ENCODE peak calls at places on chromosomes 11 and 22, in six cellular contexts. Q is mammary epithelial cell; T is uterus; N is caudate nucleus; R is CD4-positive, alpha-beta T cell; K is PC-9. S is an unnamed sample.

GRCh38 chr22:32842486-32842885 is 41.0 kb downstream of the TIMP3 start:
- DNase-seq in T (no peak), R (no peak), K (no peak), N (no peak), Q (peak; percentile 34), S (no peak)

GRCh38 chr11:19259487-19260345 is 19.0 kb upstream of the E2F8 start:
- DNase-seq in Q (peak; percentile 36), K (peak; percentile 73), N (peak; percentile 29), T (peak; percentile 18), R (peak; percentile 52), S (peak; percentile 24)

GRCh38 chr22:46974631-46975585 is 212.5 kb downstream of the TBC1D22A start:
- DNase-seq in N (no peak), K (no peak), T (no peak), R (no peak), Q (no peak), S (no peak)

GRCh38 chr22:22855617-22856308 is 31.9 kb upstream of the IGLL5 start:
- DNase-seq in K (no peak), N (no peak), R (no peak), T (no peak), Q (no peak), S (peak; percentile 46)

GRCh38 chr22:25475554-25476022 is 88.9 kb upstream of the GRK3 start:
- DNase-seq in K (no peak), T (no peak), N (no peak), R (no peak), Q (no peak), S (no peak)

GRCh38 chr11:91296628-91297027 is 928.0 kb upstream of the FAT3 start:
- DNase-seq in Q (peak; percentile 16), K (no peak), N (no peak), T (no peak), R (no peak), S (no peak)

GRCh38 chr11:70454197-70454767 is 56.0 kb downstream of the CTTN start:
- DNase-seq in Q (no peak), R (no peak), T (no peak), N (no peak), K (no peak), S (no peak)

GRCh38 chr11:88282789-88283188 is 54.7 kb downstream of the CTSC start:
- DNase-seq in R (no peak), T (no peak), N (no peak), Q (no peak), K (no peak), S (no peak)

GRCh38 chr22:31400023-31400397 is 606 bp downstream of the DRG1 start:
- DNase-seq in T (no peak), N (no peak), K (no peak), Q (no peak), R (no peak), S (no peak)

GRCh38 chr11:67613960-67614715 is 7.4 kb downstream of the NDUFV1 start:
- DNase-seq in R (peak; percentile 72), T (peak; percentile 51), Q (peak; percentile 57), N (no peak), K (peak; percentile 83), S (peak; percentile 75)

GRCh38 chr11:67612751-67613150 is 6.0 kb downstream of the NDUFV1 start:
- DNase-seq in R (no peak), Q (no peak), N (no peak), T (no peak), K (no peak), S (no peak)

GRCh38 chr11:67614730-67615454 is 8.2 kb downstream of the NDUFV1 start:
- DNase-seq in T (peak; percentile 24), Q (no peak), R (no peak), N (no peak), K (no peak), S (no peak)

GRCh38 chr11:67611704-67612587 is 5.2 kb downstream of the NDUFV1 start:
- DNase-seq in N (no peak), T (no peak), K (no peak), R (no peak), Q (no peak), S (no peak)

DNA sequence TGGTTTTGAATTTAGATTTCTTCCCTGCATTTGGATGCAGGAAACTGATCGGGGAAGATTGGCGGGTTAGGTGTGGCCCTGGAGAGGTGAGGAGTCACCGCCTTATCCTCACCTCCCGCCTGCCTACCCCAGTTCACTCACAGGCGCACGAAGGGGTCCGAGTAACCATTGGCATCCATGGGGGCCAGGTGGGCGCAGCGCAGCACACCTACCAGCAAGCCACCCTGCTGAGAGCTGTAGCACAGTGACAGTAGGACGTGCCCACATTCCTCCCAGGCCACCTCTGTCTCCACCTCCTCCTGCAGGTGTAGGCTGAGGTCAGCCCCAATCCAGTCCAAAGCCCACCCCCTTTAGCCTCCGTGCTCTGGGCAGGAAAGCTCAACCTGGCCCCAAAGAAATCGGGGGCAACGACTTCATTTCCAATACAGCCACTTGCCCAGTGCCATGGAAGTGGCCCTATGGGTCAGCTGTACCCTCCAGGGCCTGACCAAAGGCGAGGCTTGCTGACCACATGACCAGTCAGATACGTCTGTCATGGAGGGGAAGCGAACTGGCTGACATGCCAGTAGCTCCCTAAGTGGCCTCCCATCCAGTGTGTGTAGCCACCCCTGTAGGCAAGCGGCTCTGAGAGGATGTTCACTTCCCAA is 6.7 kb downstream of the NDUFV1 start:
- DNase-seq in T (no peak), K (no peak), N (no peak), R (no peak), Q (no peak), S (no peak)
- H3K27ac ChIP-seq in T (no peak overlapping the region), K (no peak overlapping the region), N (no peak overlapping the region), R (peak overlapping the region; percentile 92), Q (no peak overlapping the region), S (peak overlapping the region; percentile 84)

GRCh38 chr11:17267576-17267975 is 9.0 kb upstream of the NUCB2 start:
- DNase-seq in R (no peak), T (no peak), N (no peak), Q (peak; percentile 99), K (peak; percentile 31), S (no peak)
- H3K27ac ChIP-seq in R (no peak overlapping the region), T (no peak overlapping the region), N (no peak overlapping the region), Q (no peak overlapping the region), K (no peak overlapping the region), S (no peak overlapping the region)

DNA sequence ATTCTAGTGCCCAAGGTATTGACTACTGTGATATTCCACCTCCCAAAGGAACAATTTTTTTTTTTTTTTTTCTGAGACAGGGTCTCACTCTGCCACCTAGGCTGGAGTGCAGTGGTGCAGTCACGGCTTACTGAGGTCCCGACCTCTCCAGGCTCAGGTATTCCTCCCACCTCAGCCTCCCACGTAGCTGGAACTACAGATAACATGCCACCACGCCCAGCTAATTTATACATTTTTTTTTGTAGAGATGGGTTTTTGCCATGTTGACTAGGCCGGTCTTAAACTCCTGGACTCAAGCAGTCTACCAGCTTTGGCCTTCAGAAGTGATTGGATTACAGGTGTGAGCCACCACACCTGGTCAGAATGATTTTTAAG is 33.4 kb downstream of the MAML2 start:
- DNase-seq in Q (no peak), R (no peak), T (no peak), K (no peak), N (no peak), S (no peak)
- H3K27ac ChIP-seq in Q (peak overlapping the region; percentile 99), R (no peak overlapping the region), T (no peak overlapping the region), K (peak overlapping the region; percentile 96), N (no peak overlapping the region), S (no peak overlapping the region)

DNA sequence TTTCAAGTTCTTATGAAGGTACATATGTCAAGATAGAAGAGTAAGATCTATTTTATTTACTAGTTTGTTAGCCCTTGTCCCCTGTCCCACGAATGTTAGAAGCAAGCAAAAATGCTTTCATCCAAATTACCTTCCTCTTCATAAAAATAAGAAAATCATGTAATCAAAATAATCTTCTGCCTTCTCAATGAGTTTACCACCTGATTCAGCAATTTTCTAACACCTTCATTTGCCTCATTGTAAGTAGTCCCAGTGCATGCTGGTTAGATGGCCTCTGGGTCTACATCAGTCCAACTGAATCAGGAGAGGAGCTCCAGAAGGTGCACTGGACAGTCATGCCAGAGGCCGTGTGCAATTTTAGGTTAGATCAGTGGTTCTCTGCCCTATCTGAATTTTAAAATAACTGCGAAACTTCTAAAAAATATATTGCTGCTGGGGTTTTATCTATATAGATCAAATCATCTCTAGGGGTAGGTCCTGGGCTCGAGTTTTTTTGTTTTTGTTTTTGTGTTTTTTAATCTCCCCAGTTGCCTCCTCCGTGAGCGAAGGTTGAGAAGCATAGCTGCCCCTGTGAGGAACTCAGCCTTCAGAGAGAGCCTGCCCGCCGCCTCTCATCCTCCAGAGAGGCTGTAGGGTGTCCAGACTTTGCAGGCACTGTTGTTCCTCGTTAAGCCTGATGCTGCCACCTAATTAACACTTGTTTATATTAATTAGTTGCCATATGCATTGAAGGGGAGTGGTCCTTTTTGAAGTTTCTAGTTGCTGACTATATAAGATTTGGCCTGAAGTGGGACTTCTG is 32.2 kb downstream of the C22orf31 start:
- DNase-seq in T (no peak), Q (no peak), R (no peak), K (no peak), N (no peak), S (no peak)
- H3K27ac ChIP-seq in T (peak overlapping the region; percentile 96), Q (peak overlapping the region; percentile 94), R (no peak overlapping the region), K (peak overlapping the region; percentile 93), N (peak overlapping the region; percentile 77), S (no peak overlapping the region)

S was measured in CD8-positive, alpha-beta T cell.